ENCODE peak calls at places on chromosomes 6 and 20, in eight cellular contexts. Q is HepG2; B is kidney glomerular epithelial cell; T is choroid plexus epithelial cell; Z is activated B cell treated with CpG ODN at 0.5 μM for 24 hours; A is ecto neural progenitor cell; U is cardiac fibroblast; L is stimulated activated naive CD4-positive, alpha-beta T cell. R is an unnamed sample.

GRCh38 chr6:139037490-139037889 is 8.9 kb downstream of the ABRACL start:
- DNase-seq in B (peak; percentile 45), Q (no peak), A (no peak), L (no peak), T (peak; percentile 61), Z (no peak), U (peak; percentile 90), R (no peak)

GRCh38 chr20:42857446-42857845 is 332.3 kb downstream of the PTPRT start:
- DNase-seq in U (no peak), B (no peak), Z (no peak), Q (no peak), A (peak; percentile 56), T (no peak), L (no peak), R (no peak)

GRCh38 chr6:158080849-158081656 is 87.0 kb downstream of the SERAC1 start:
- DNase-seq in U (no peak), Z (no peak), T (no peak), A (no peak), B (no peak), Q (no peak), L (no peak), R (no peak)

GRCh38 chr6:20876016-20876415 is 341.8 kb downstream of the CDKAL1 start:
- DNase-seq in Z (no peak), U (peak; percentile 65), Q (no peak), T (peak; percentile 88), L (no peak), B (no peak), A (no peak), R (no peak)

GRCh38 chr20:12928755-12929401 is 79.9 kb upstream of the SPTLC3 start:
- DNase-seq in U (peak; percentile 82), B (peak; percentile 90), A (no peak), Q (peak; percentile 91), L (no peak), Z (no peak), T (peak; percentile 92), R (no peak)

GRCh38 chr6:36376742-36377141 is 10.7 kb downstream of the ETV7 start:
- DNase-seq in A (no peak), Q (no peak), L (no peak), B (no peak), Z (no peak), U (no peak), T (no peak), R (no peak)

GRCh38 chr6:39792501-39793450 is 600 bp downstream of the DAAM2 start:
- DNase-seq in L (no peak), Z (no peak), A (peak; percentile 51), B (no peak), U (peak; percentile 21), Q (no peak), T (no peak), R (no peak)

GRCh38 chr6:35603326-35604202 is 85.2 kb downstream of the FKBP5 start:
- DNase-seq in U (peak; percentile 53), B (peak; percentile 22), A (no peak), Q (peak; percentile 77), T (no peak), Z (no peak), L (no peak), R (no peak)

GRCh38 chr6:49841424-49841823 is 24.9 kb downstream of the CRISP1 start:
- DNase-seq in Q (no peak), L (no peak), T (no peak), U (no peak), A (no peak), Z (no peak), B (no peak), R (no peak)

GRCh38 chr6:143337201-143337949 is 113.1 kb downstream of the ADAT2 start:
- DNase-seq in B (no peak), Z (peak; percentile 32), A (peak; percentile 79), L (peak; percentile 5), T (peak; percentile 16), Q (peak; percentile 16), U (peak; percentile 30), R (no peak)

GRCh38 chr20:25291432-25292133 is 43.7 kb downstream of the PYGB start:
- DNase-seq in T (no peak), B (no peak), U (no peak), L (no peak), A (no peak), Z (no peak), Q (no peak), R (no peak)